ENCODE peak calls at places on chromosomes 7 and 10, in six cellular contexts. Z is mucosa of descending colon; G is stimulated activated CD4-positive, alpha-beta T cell treated with anti-CD3 and anti-CD28 coated beads, Interleukin-2, amount 100 ng/mL, for 48 hours; C is NCI-H2081; Q is kidney epithelial cell; R is NCI-H774. U is an unnamed sample.

GRCh38 chr7:152759655-152760383 is at the start of gene ACTR3B:
- DNase-seq in C (peak; percentile 93), R (peak; percentile 85), Q (peak; percentile 34), G (peak; percentile 87), Z (peak; percentile 89), U (peak; percentile 91)

GRCh38 chr7:76002822-76003221 is 8.4 kb upstream of the TMEM120A start:
- DNase-seq in G (no peak), C (no peak), Q (no peak), Z (no peak), R (no peak), U (no peak)

GRCh38 chr10:97633921-97634320 is 621 bp upstream of the MORN4 start:
- DNase-seq in C (no peak), G (no peak), R (no peak), Q (no peak), Z (no peak), U (no peak)

GRCh38 chr10:59432207-59432900 is 70.0 kb upstream of the FAM13C start:
- DNase-seq in G (no peak), Z (no peak), R (no peak), Q (no peak), C (no peak), U (no peak)

GRCh38 chr7:304574-305409 is 14.8 kb downstream of the FOXL3 start:
- DNase-seq in C (no peak), G (no peak), Z (no peak), Q (no peak), R (no peak), U (no peak)

GRCh38 chr7:20598479-20599419 is 16.7 kb upstream of the ABCB5 start:
- DNase-seq in Z (no peak), G (no peak), C (peak; percentile 57), R (peak; percentile 39), Q (peak; percentile 37), U (peak; percentile 42)

GRCh38 chr10:48496831-48497792 is 107.8 kb downstream of the ARHGAP22 start:
- DNase-seq in G (no peak), Z (no peak), C (no peak), R (no peak), Q (peak; percentile 32), U (no peak)

GRCh38 chr7:41188163-41189130 is 514.4 kb downstream of the INHBA start:
- DNase-seq in C (no peak), Q (peak; percentile 39), G (no peak), Z (no peak), R (no peak), U (no peak)

GRCh38 chr7:137146012-137146455 is 197.5 kb downstream of the PTN start:
- DNase-seq in C (no peak), Z (no peak), G (no peak), Q (no peak), R (no peak), U (no peak)

GRCh38 chr10:122990278-122990677 is 10.1 kb downstream of the PSTK start:
- DNase-seq in Z (no peak), R (no peak), Q (no peak), G (no peak), C (no peak), U (no peak)

GRCh38 chr10:119161680-119162079 is 3.8 kb downstream of the SFXN4 start:
- DNase-seq in R (no peak), Z (no peak), G (no peak), Q (no peak), C (no peak), U (no peak)

GRCh38 chr7:56287429-56288138 is 171.4 kb upstream of the NUPR2 start:
- DNase-seq in G (no peak), Z (peak; percentile 1), R (no peak), Q (no peak), C (no peak), U (no peak)

GRCh38 chr10:102780246-102780645 is 36.5 kb downstream of the WBP1L start:
- DNase-seq in R (no peak), G (no peak), Q (no peak), C (no peak), Z (no peak), U (no peak)

GRCh38 chr7:155921804-155922506 is 109.7 kb upstream of the SHH start:
- DNase-seq in R (no peak), Q (peak; percentile 28), C (no peak), G (no peak), Z (peak; percentile 73), U (no peak)

GRCh38 chr10:113844091-113844490 is 9.8 kb downstream of the DCLRE1A start:
- DNase-seq in C (no peak), G (no peak), R (no peak), Z (no peak), Q (no peak), U (no peak)

GRCh38 chr10:43061764-43062163 is 15.1 kb upstream of the RET start:
- DNase-seq in C (no peak), G (no peak), Q (no peak), Z (no peak), R (no peak), U (no peak)

U was measured in NCI-H2107.